ENCODE peak calls at places on chromosomes 6 and 20, in four cellular contexts. W, P, B and S are unnamed samples.

GRCh38 chr6:53701333-53702073 is 35.9 kb upstream of the KLHL31 start:
- DNase-seq in P (no peak), W (no peak), B (no peak), S (no peak)

GRCh38 chr20:47501483-47502270 is at the start of gene NCOA3:
- DNase-seq in P (peak), B (peak), W (peak), S (peak)

GRCh38 chr6:27176096-27176495 is 71.4 kb upstream of the PRSS16 start:
- DNase-seq in W (peak), P (peak), B (no peak), S (no peak)

GRCh38 chr20:51313275-51313898 is 229.1 kb downstream of the NFATC2 start:
- DNase-seq in W (no peak), B (no peak), P (no peak), S (no peak)

GRCh38 chr6:33343953-33344611 is 26.5 kb upstream of the ZBTB22 start:
- DNase-seq in P (no peak), W (no peak), B (no peak), S (no peak)

GRCh38 chr6:82589509-82590206 is 226.0 kb downstream of the TPBG start:
- DNase-seq in B (peak), W (peak), P (peak), S (peak)

GRCh38 chr6:119637768-119638167 is 288.2 kb upstream of the MAN1A1 start:
- DNase-seq in P (no peak), B (no peak), W (no peak), S (no peak)

GRCh38 chr6:57324538-57324937 is 7.1 kb downstream of the PRIM2 start:
- DNase-seq in B (no peak), P (peak), W (peak), S (no peak)

GRCh38 chr6:40482532-40482931 is 104.6 kb downstream of the LRFN2 start:
- DNase-seq in P (no peak), W (no peak), B (no peak), S (peak)

GRCh38 chr20:18436847-18437246 is 30.0 kb downstream of the DZANK1 start:
- DNase-seq in B (no peak), P (no peak), W (peak), S (no peak)

GRCh38 chr20:62376112-62377063 is 9.3 kb upstream of the LAMA5 start:
- DNase-seq in B (peak), W (peak), P (peak), S (peak)

GRCh38 chr20:50595988-50596693 is 86.0 kb downstream of the PTPN1 start:
- DNase-seq in W (peak), B (no peak), P (peak), S (no peak)

GRCh38 chr6:26222587-26222986 is 135.4 kb downstream of the HFE start:
- DNase-seq in B (no peak), W (no peak), P (no peak), S (no peak)

GRCh38 chr6:122580731-122581130 is 29.5 kb upstream of the PKIB start:
- DNase-seq in W (peak), B (no peak), P (peak), S (no peak)

DNA sequence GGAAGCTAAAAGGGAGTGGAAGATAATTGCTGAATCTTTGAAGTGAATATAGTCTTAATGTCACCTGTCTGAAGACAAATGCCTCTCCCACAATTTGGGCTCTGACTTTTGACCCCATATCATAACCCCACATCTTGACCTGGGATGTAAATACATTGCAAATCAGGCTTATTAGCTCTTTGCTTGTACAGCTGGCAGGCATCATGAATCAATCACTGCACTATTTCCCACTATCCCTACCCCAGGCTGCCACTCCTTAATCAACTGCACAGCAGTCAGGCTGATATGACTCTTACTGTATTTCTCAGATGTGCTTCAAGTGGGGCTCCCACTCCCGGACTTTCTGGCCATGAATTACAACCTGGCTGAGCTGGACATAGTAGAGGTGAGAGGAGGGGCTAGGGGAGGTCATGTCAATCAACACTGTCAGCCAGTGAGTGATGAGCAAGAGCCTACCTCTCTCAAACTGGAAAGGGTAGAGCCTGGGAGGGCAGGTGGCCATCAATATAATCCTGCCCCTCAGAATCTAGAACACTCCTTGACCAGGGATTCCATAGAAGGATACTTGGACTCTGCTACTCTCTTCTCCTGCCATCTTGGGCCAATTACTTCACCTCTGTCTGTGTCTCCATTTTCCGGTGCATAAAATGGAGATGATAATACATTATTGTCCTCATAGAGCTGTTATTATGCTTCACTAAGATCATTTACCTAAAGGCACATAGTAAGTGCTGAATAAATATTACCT is 10.5 kb upstream of the BPIFB3 start:
- DNase-seq in W (no peak), B (no peak), P (no peak), S (no peak)
- H3K4me3 ChIP-seq in W (no peak), B (no peak), P (no peak), S (no peak)

DNA sequence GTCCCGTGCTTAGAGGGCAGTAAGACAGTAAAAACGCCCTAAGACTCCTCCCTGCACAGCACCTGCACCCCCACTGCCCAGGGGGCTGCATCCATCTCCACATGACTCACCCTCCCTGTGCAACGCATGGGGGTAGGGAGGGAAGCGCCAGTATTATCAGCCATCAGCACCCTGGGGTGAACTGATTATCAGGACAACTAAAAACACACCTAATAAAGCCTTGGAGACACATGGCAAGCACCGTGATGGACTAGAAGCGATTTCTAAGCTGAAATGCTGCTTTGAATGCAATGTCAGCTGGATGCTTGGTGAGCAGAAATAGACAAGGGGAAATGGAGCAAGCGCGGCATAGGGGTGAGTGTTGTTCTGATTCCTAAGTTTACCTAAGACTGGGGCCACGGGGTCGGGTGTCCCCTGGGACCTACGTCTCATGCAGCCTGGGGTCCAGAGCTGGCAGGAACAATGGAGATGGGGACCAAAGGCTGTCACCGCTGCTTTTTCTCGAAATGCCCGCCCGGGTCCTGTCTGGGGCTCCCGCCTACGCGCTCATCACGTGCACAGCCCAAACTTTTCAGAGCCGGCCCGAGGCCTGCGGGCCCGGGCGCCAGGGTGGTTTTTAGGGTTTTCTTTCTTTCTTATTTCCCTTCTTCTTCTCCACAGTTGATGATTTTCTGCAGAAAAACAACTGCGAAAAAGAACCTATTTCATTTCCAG is 702 bp upstream of the TNFAIP3 start:
- DNase-seq in B (no peak), W (no peak), P (peak), S (peak)
- H3K27ac ChIP-seq in B (no peak), W (no peak), P (peak), S (no peak)

GRCh38 chr20:45972500-45973183 is 639 bp upstream of the ZNF335 start:
- DNase-seq in P (peak), W (no peak), B (no peak), S (no peak)

GRCh38 chr20:45969712-45970634 is 2.0 kb downstream of the ZNF335 start:
- DNase-seq in B (no peak), P (peak), W (peak), S (peak)

GRCh38 chr20:45971425-45971674 is 653 bp downstream of the ZNF335 start:
- DNase-seq in B (no peak), W (no peak), P (peak), S (no peak)

GRCh38 chr20:45970646-45971424 is 1.2 kb downstream of the ZNF335 start:
- DNase-seq in P (peak), W (peak), B (no peak), S (no peak)

DNA sequence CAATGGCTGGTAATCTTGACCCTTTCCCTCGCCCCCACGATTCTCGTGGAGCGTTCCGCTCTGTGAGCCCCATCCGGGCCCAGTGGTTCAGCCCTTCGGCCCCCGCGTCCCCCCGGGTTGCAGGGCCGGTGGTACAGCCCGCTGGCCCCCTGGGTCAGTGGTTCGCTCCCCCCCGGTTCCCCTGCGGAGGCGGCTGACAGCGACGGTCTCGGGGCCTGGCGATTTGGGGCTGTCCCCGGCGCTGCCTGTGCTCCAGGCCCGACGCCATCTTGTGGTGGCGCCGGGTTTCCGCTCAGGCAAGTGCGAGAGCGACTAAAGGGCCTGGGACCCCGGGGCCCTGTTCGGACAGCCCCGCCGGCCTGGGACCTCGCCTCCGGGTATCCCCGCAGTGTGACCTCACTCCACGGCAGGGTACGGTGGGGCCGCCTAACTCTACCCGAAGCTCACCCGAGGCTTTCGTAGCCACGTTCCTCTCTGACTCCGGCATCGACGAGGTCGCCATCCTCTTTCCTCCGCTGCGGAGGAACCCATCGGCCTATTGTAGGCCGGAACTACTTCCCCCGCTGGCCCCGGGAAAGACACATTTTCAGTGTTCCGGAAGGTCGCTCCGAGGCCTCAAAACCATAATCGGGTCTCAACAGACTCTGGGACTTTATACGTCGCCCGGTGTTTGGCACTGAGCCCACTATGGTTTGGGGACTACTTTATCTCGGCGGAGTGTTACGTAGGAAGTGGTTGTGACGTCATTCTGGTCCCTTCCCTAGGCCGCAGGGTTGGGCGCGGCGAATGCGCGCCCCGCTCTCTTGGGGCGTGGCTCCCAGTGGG is at the start of gene ZNF335:
- DNase-seq in B (peak), W (peak), P (peak), S (peak)
- H2BK12ac ChIP-seq in B (peak), W (peak), P (peak), S (no peak)

GRCh38 chr6:7100751-7101078 is 7.0 kb upstream of the RREB1 start:
- DNase-seq in B (no peak), P (no peak), W (no peak), S (no peak)

GRCh38 chr6:7101290-7101689 is 6.5 kb upstream of the RREB1 start:
- DNase-seq in B (no peak), P (no peak), W (no peak), S (no peak)

GRCh38 chr6:7104752-7105151 is 3.0 kb upstream of the RREB1 start:
- DNase-seq in W (no peak), B (no peak), P (no peak), S (no peak)

GRCh38 chr6:7098974-7099373 is 8.8 kb upstream of the RREB1 start:
- DNase-seq in B (no peak), W (no peak), P (no peak), S (no peak)

DNA sequence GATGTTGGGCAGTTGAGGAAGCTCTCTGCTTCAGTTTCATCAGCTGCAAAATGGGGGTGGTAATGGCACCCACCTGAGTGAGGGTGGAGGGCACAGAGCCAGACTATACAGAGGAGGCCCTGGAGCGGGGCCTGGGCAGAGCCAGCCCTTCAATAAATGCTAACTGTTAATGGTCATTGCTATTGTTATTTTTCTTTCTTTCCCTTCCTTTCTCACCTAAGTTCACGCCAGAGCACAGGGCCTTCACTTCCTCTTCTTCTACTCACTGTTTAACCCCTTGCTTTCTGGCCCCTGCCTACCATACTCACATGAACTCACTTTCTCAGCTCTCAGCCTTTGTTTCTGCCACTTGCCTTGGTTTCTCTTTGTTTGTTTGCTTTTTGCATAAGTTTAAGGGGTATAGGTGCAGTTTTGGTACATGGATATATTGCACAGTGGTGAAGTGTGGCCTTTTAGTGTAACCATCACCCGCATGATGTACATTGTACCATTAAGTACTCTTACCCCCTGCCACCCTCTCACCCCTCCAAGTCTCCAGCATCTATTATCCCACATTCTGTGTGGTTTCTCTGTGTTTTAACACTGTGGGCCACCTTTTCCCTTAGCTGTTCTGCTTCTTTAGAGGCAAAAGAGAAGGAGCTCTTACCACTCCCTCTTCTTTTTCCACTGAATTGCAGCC is 7.5 kb upstream of the RREB1 start:
- DNase-seq in P (no peak), B (no peak), W (no peak), S (no peak)
- H3K4me3 ChIP-seq in P (no peak), B (no peak), W (no peak), S (no peak)

GRCh38 chr6:24779416-24779815 is 4.7 kb downstream of the GMNN start:
- DNase-seq in W (no peak), P (peak), B (no peak), S (no peak)
- H3K27ac ChIP-seq in W (peak), P (no peak), B (no peak), S (no peak)

GRCh38 chr6:104955491-104955890 is 1.4 kb upstream of the LIN28B start:
- DNase-seq in B (no peak), P (no peak), W (no peak), S (no peak)

GRCh38 chr6:104958178-104958520 is 1.2 kb downstream of the LIN28B start:
- DNase-seq in W (peak), B (no peak), P (no peak), S (no peak)

GRCh38 chr6:104957301-104958177 is 632 bp downstream of the LIN28B start:
- DNase-seq in P (no peak), B (peak), W (peak), S (peak)

GRCh38 chr6:104955927-104956662 is 812 bp upstream of the LIN28B start:
- DNase-seq in P (no peak), B (peak), W (peak), S (peak)

DNA sequence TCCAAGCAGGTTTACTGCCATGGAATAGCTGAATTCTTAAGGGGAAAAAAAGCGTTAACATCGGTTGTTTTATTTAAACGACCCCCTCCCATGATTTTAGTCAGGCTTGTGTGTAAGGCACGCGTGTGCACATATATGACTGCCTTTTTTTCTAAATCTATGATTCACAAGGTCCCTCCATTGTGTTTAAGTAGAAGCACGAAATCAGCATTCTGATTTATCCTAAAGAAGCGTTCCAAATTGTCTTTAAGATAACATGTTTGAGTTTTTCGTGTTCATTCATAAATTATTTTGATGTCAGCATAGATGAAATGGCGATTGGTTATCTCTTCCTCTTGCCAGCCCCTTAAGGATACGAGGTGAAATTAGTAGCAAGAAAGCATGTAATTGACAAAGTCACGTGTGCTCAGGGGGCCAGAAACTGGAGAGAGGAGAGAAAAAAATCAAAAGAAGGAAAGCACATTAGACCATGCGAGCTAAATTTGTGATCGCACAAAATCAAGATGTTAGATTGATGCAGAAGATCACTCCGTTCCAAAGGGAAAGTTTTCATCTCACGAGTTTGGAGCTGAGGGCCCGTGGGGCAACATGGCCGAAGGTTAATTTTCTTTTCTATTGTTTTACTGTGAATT is at the start of gene LIN28B:
- DNase-seq in B (no peak), W (peak), P (no peak), S (no peak)
- H2BK12ac ChIP-seq in B (peak), W (no peak), P (peak), S (no peak)

GRCh38 chr6:161890133-161890833 is 616.4 kb upstream of the AGPAT4 start:
- DNase-seq in B (no peak), W (no peak), P (no peak), S (no peak)
- H3K4me3 ChIP-seq in B (peak), W (peak), P (no peak), S (no peak)

DNA sequence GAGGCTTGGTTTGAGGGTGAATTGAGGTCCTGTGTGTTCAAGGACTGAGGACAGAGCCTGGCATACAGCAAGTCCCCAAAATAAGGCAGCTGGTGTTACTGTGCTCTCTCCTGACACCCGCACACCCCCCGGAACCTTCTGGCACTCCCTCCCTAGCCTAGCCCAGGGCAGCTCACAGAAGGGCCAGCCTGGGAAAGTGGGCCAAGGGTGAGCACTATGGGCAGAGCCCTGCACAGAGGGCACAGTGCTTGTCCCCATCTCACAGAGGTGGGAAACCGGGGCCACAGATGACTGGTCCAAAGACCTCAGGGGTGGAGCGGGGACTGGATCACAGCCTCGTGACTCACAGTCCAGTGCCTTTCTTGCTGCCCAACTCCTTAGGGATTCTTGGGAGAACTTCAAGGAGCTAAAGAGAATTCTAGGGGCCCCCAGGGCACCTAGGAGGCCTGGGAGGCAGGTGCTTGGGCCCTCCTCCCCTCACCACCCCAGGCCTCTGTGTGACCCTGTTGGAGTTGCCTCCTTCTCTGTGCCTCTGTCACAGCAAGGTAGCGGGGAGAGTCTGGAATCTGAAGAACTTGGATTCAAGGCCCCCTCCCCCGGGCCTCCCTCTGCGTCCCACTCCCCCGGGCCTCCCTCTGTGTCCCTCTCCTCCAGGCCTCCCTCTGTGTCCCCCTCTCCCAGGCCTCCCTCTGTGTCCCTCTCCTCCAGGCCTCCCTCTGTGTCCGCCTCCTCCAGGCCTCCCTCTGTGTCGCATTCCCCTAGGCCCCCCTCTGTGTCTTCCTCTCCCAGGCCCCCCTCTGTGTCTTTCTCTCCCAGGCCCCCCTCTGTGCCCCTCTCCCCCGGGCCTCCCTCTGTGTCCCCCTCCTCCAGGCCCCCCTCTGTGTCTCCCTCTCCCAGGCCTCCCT is 13.5 kb downstream of the DLGAP4 start:
- DNase-seq in P (peak), B (no peak), W (no peak), S (no peak)
- H3K27ac ChIP-seq in P (no peak), B (no peak), W (no peak), S (no peak)